ENCODE peak calls at places on chromosomes 12 and 14, in nine cellular contexts. One of them, this sample, is unnamed.
A peak's percentile ranks its signal among the peaks of the same experiment; 100 is the strongest.

GRCh38 chr14:97888331-97888730 is 1091.1 kb downstream of the VRK1 start:
- DNase-seq in GM04503: no peak
- DNase-seq in HuH-7: no peak
- DNase-seq in amygdala: no peak
- DNase-seq in ACHN: no peak
- DNase-seq in frontal cortex: no peak
- DNase-seq in CD8-positive, alpha-beta T cell: no peak
- DNase-seq in nephron progenitor cell: no peak
- DNase-seq in iPS DF 19.7: no peak
- DNase-seq in this sample: no peak

GRCh38 chr12:62732861-62733427 is 202.0 kb downstream of the PPM1H start:
- DNase-seq in nephron progenitor cell: no peak
- DNase-seq in GM04503: no peak
- DNase-seq in iPS DF 19.7: no peak
- DNase-seq in ACHN: peak; percentile 69
- DNase-seq in CD8-positive, alpha-beta T cell: no peak
- DNase-seq in frontal cortex: no peak
- DNase-seq in HuH-7: no peak
- DNase-seq in amygdala: no peak
- DNase-seq in this sample: no peak

GRCh38 chr12:31018106-31018890 is 55.4 kb upstream of the DDX11 start:
- DNase-seq in amygdala: no peak
- DNase-seq in ACHN: no peak
- DNase-seq in GM04503: no peak
- DNase-seq in nephron progenitor cell: no peak
- DNase-seq in CD8-positive, alpha-beta T cell: no peak
- DNase-seq in frontal cortex: no peak
- DNase-seq in iPS DF 19.7: no peak
- DNase-seq in HuH-7: no peak
- DNase-seq in this sample: peak; percentile 27

GRCh38 chr14:102973706-102974280 is 51.3 kb downstream of the AMN start:
- DNase-seq in iPS DF 19.7: no peak
- DNase-seq in GM04503: no peak
- DNase-seq in CD8-positive, alpha-beta T cell: no peak
- DNase-seq in nephron progenitor cell: no peak
- DNase-seq in HuH-7: no peak
- DNase-seq in frontal cortex: no peak
- DNase-seq in ACHN: no peak
- DNase-seq in amygdala: no peak
- DNase-seq in this sample: no peak

GRCh38 chr14:102819176-102819628 is 42.0 kb downstream of the TRAF3 start:
- DNase-seq in GM04503: no peak
- DNase-seq in amygdala: no peak
- DNase-seq in iPS DF 19.7: no peak
- DNase-seq in frontal cortex: no peak
- DNase-seq in HuH-7: peak; percentile 26
- DNase-seq in ACHN: no peak
- DNase-seq in nephron progenitor cell: no peak
- DNase-seq in CD8-positive, alpha-beta T cell: no peak
- DNase-seq in this sample: no peak

GRCh38 chr12:122123051-122123760 is 44.6 kb downstream of the MLXIP start:
- DNase-seq in frontal cortex: peak; percentile 73
- DNase-seq in GM04503: peak; percentile 14
- DNase-seq in nephron progenitor cell: peak; percentile 85
- DNase-seq in CD8-positive, alpha-beta T cell: peak; percentile 59
- DNase-seq in iPS DF 19.7: no peak
- DNase-seq in amygdala: peak; percentile 68
- DNase-seq in ACHN: peak; percentile 83
- DNase-seq in HuH-7: peak; percentile 70
- DNase-seq in this sample: peak; percentile 81

GRCh38 chr14:44081146-44081545 is 425.9 kb downstream of the FSCB start:
- DNase-seq in frontal cortex: no peak
- DNase-seq in nephron progenitor cell: no peak
- DNase-seq in ACHN: no peak
- DNase-seq in iPS DF 19.7: no peak
- DNase-seq in GM04503: no peak
- DNase-seq in amygdala: no peak
- DNase-seq in HuH-7: no peak
- DNase-seq in CD8-positive, alpha-beta T cell: no peak
- DNase-seq in this sample: no peak

GRCh38 chr14:104472536-104473243 is 106.9 kb upstream of the C14orf180 start:
- DNase-seq in nephron progenitor cell: no peak
- DNase-seq in iPS DF 19.7: no peak
- DNase-seq in frontal cortex: no peak
- DNase-seq in CD8-positive, alpha-beta T cell: no peak
- DNase-seq in amygdala: no peak
- DNase-seq in HuH-7: no peak
- DNase-seq in GM04503: no peak
- DNase-seq in ACHN: no peak
- DNase-seq in this sample: no peak

GRCh38 chr12:122790393-122791075 is 16.2 kb downstream of the CCDC62 start:
- DNase-seq in frontal cortex: no peak
- DNase-seq in HuH-7: no peak
- DNase-seq in GM04503: peak; percentile 35
- DNase-seq in amygdala: no peak
- DNase-seq in nephron progenitor cell: no peak
- DNase-seq in ACHN: no peak
- DNase-seq in CD8-positive, alpha-beta T cell: no peak
- DNase-seq in iPS DF 19.7: no peak
- DNase-seq in this sample: no peak

This sample was measured in Caco-2.